ENCODE peak calls at places on chromosome 22, in seven cellular contexts. S is H1, C is colonic mucosa, F is foreskin fibroblast, W is GM12864, J is AG04450, L is GM06990. N is an unnamed sample.

GRCh38 chr22:41023299-41023623 is 69.1 kb upstream of the EP300 start:
- DNase-seq in C (no peak), S (no peak), L (no peak), W (no peak), J (no peak), F (no peak), N (no peak)

GRCh38 chr22:31118046-31118820 is 4.5 kb upstream of the INPP5J start:
- DNase-seq in C (no peak), F (no peak), W (no peak), L (no peak), S (no peak), J (no peak), N (no peak)

GRCh38 chr22:17706451-17706900 is 67.8 kb downstream of the BID start:
- DNase-seq in J (peak; percentile 65), F (peak; percentile 92), S (no peak), C (peak; percentile 64), W (peak; percentile 79), L (peak; percentile 67), N (peak; percentile 17)

GRCh38 chr22:41831383-41831782 is 1.5 kb upstream of the SREBF2 start:
- DNase-seq in W (no peak), F (peak; percentile 54), S (no peak), J (no peak), C (no peak), L (no peak), N (no peak)

GRCh38 chr22:23008887-23009286 is 61.4 kb upstream of the GNAZ start:
- DNase-seq in F (no peak), L (no peak), J (no peak), C (no peak), S (no peak), W (no peak), N (no peak)

GRCh38 chr22:41009222-41009948 is 58.2 kb downstream of the RBX1 start:
- DNase-seq in F (peak; percentile 95), C (peak; percentile 27), L (no peak), S (no peak), J (peak; percentile 85), W (no peak), N (no peak)

GRCh38 chr22:43823353-43823908 is 11.3 kb upstream of the EFCAB6 start:
- DNase-seq in J (no peak), W (no peak), F (no peak), L (no peak), C (no peak), S (peak; percentile 50), N (no peak)

GRCh38 chr22:30968015-30968923 is at the start of gene MORC2:
- DNase-seq in S (no peak), W (no peak), C (peak; percentile 76), L (no peak), J (no peak), F (no peak), N (no peak)

GRCh38 chr22:47188337-47189055 is 426.0 kb downstream of the TBC1D22A start:
- DNase-seq in L (no peak), S (no peak), W (no peak), C (no peak), F (no peak), J (no peak), N (no peak)

GRCh38 chr22:20551805-20552449 is 44.5 kb downstream of the MED15 start:
- DNase-seq in S (no peak), L (no peak), W (no peak), C (no peak), F (no peak), J (no peak), N (no peak)

GRCh38 chr22:31616315-31616980 is 45.6 kb downstream of the PISD start:
- DNase-seq in S (no peak), J (no peak), L (peak; percentile 59), C (no peak), F (no peak), W (no peak), N (no peak)

GRCh38 chr22:31935961-31936635 is 8.2 kb upstream of the YWHAH start:
- DNase-seq in W (no peak), C (no peak), S (no peak), L (no peak), J (no peak), F (no peak), N (no peak)

GRCh38 chr22:30439226-30439625 is 13.7 kb downstream of the MTFP1 start:
- DNase-seq in F (no peak), L (no peak), W (no peak), J (no peak), C (no peak), S (no peak), N (no peak)

GRCh38 chr22:31248138-31248745 is 36.1 kb downstream of the LIMK2 start:
- DNase-seq in L (no peak), F (peak; percentile 94), J (peak; percentile 80), S (peak; percentile 68), W (no peak), C (peak; percentile 55), N (no peak)

GRCh38 chr22:47163481-47163875 is 401.0 kb downstream of the TBC1D22A start:
- DNase-seq in F (no peak), J (no peak), C (no peak), L (no peak), W (no peak), S (no peak), N (no peak)

GRCh38 chr22:31947296-31947695 is 3.0 kb downstream of the YWHAH start:
- DNase-seq in J (no peak), L (peak; percentile 25), C (peak; percentile 53), W (no peak), S (no peak), F (peak; percentile 35), N (no peak)

GRCh38 chr22:40499187-40499753 is 128.9 kb downstream of the SGSM3 start:
- DNase-seq in J (peak; percentile 90), L (peak; percentile 44), W (peak; percentile 42), F (peak; percentile 95), C (no peak), S (no peak), N (no peak)

GRCh38 chr22:21768435-21768834 is 32.8 kb upstream of the YPEL1 start:
- DNase-seq in F (no peak), J (no peak), S (no peak), C (no peak), L (no peak), W (no peak), N (no peak)

DNA sequence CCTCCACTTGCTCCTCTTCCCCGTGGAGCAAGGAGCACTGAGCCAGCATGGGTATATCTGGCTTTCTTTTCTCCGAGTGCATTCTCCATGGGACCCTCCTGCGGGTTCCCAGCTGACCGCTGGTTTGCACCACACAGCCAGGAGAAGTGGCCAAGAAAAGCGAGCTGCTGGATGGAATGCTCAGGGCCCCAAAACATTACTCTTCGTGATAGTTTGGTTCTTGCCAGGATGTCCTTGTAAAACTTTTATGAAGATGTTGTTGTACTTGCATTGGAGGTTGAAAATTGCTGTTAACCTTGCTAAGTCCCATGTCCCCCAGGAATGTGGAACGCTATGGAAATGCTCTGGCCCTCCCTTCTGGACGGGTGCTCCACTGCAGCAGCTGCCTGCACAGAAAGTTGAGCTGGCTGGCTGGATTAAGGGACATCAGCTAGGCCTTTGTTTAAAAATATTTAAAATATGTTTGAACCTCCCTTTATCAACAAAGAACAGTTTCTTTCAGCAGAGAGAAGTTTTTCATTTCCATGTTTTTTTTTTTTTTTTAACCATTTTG is 68.7 kb downstream of the ZNRF3 start:
- DNase-seq in C (no peak), L (no peak), F (peak; percentile 52), W (no peak), S (no peak), J (no peak), N (no peak)
- TF ChIP-seq CTCF in C (no peak), L (no peak), F (peak; percentile 25), W (no peak), S (peak; percentile 16), J (no peak), N (no peak)

GRCh38 chr22:48425091-48425506 is 1402.6 kb downstream of the BRD1 start:
- DNase-seq in C (no peak), L (no peak), S (no peak), F (no peak), J (no peak), W (no peak), N (no peak)
- TF ChIP-seq CTCF in C (no peak), L (no peak), S (no peak), F (no peak), J (no peak), W (no peak), N (no peak)

GRCh38 chr22:28802595-28803087 is 2.3 kb upstream of the XBP1 start:
- DNase-seq in L (no peak), J (no peak), S (no peak), C (no peak), F (no peak), W (no peak), N (no peak)
- TF ChIP-seq CTCF in L (peak; percentile 6), J (no peak), S (no peak), C (peak; percentile 12), F (no peak), W (peak; percentile 3), N (peak; percentile 25)

GRCh38 chr22:25081409-25081824 is 118.2 kb upstream of the CRYBB3 start:
- DNase-seq in W (no peak), C (peak; percentile 49), S (peak; percentile 66), L (no peak), F (peak; percentile 27), J (no peak), N (peak; percentile 40)
- TF ChIP-seq CTCF in W (peak; percentile 70), C (peak; percentile 40), S (peak; percentile 77), L (peak; percentile 64), F (peak; percentile 19), J (peak; percentile 41), N (peak; percentile 63)

DNA sequence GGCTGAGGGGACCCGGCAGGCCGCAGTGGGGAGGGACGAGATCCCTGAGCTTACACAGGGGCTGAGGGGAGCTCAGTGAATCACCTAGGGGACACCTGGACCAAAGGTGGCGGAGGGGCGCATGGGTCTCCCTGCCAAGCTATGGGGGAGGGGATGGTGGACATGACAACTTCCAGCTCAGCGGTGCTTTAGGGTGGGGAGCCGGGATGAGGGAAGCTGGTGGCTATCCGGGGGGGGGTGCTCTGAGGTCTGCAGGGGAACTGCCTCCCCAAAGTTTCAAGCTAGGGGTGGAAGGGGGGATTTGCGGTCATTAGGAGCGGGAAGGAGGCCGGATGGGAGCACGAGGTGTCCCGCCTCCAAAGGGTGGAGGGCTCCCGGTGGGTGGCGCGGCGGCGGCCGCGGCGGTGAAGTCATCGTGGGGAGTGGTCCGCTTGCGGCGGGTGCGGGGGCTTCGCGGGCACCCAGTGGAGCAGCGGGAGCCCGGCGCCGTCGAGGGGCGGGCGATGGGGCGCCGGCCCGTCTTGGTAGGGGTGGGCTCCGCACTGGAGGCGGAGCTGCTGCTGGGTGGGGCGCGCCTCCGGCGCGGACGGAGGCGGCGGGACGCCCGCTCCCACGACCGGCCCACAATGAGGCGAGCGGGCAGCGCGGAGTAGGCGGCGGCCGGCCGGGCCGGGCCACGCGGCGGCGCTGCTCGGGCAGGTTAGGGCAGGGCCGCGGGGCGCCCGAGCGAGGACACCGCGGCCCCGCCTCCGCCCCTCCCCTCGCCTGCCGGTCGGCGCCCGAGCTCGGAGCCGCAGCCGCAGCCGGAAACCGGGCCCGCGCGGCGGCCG is at the start of gene MICALL1:
- DNase-seq in L (peak; percentile 83), W (no peak), C (peak; percentile 72), S (peak; percentile 84), F (peak; percentile 96), J (no peak), N (peak; percentile 68)
- TF ChIP-seq CTCF in L (no peak), W (peak; percentile 29), C (no peak), S (peak; percentile 46), F (no peak), J (no peak), N (no peak)

DNA sequence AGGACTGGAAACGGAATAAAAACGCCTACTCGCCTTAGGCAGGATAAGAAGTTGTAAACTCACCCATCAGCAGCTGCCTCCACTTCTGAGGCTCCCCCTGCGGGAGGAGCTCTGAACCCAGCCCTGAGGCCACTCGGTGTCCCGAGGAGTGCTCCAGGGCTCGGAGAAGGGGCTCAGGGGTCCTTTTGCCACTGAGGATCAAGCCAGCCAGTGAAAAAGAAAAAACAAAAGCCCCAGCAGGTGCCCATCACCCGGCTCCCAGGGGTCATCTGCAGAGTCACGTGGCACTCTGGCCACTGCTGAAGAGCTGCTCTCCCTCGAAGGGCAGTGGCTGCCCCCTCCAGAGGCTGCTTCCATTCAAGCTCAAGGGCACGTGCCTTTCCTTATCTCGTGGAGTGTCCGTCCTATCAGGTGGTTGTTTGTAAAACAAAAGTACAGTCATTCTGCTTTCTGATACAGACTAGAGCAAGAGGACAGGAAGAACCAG is 29.0 kb downstream of the NUP50 start:
- DNase-seq in J (no peak), S (peak; percentile 62), W (no peak), L (no peak), F (no peak), C (no peak), N (no peak)
- TF ChIP-seq CTCF in J (peak; percentile 5), S (peak; percentile 51), W (no peak), L (no peak), F (peak; percentile 18), C (no peak), N (no peak)